ENCODE peak calls at places on chromosomes 13 and 19, in five cellular contexts. B is H1, P is WTC11, X is endothelial cell of umbilical vein, O is K562. U is an unnamed sample.

GRCh38 chr13:94602467-94602866 is 810 bp downstream of the GPR180 start:
- DNase-seq in B (no peak), P (no peak), O (no peak), X (no peak), U (no peak)

GRCh38 chr13:42258747-42259146 is 13.2 kb upstream of the AKAP11 start:
- DNase-seq in X (no peak), B (no peak), P (peak), O (peak), U (no peak)

GRCh38 chr13:29359181-29359580 is 236.3 kb downstream of the SLC7A1 start:
- DNase-seq in O (no peak), P (no peak), X (no peak), B (no peak), U (no peak)

GRCh38 chr13:37263881-37264280 is 158.4 kb upstream of the CSNK1A1L start:
- DNase-seq in B (no peak), X (no peak), P (peak), O (no peak), U (no peak)

GRCh38 chr13:110338441-110339101 is 31.5 kb downstream of the COL4A2 start:
- DNase-seq in P (no peak), X (peak), B (no peak), O (no peak), U (no peak)

GRCh38 chr13:79485014-79485441 is 4.1 kb downstream of the NDFIP2 start:
- DNase-seq in X (no peak), O (no peak), P (no peak), B (no peak), U (peak)

GRCh38 chr19:55579766-55580621 is 654 bp downstream of the ZNF579 start:
- DNase-seq in P (peak), O (peak), B (no peak), X (peak), U (no peak)

GRCh38 chr19:2641332-2641698 is 61.2 kb downstream of the GNG7 start:
- DNase-seq in X (no peak), B (no peak), O (no peak), P (no peak), U (no peak)

GRCh38 chr19:54248016-54248601 is 5.5 kb upstream of the LILRA6 start:
- DNase-seq in P (no peak), O (no peak), X (peak), B (no peak), U (no peak)

GRCh38 chr13:63636231-63636993 is 2220.8 kb upstream of the PCDH20 start:
- DNase-seq in X (peak), P (no peak), O (no peak), B (no peak), U (peak)

GRCh38 chr19:7512400-7512851 is 3.5 kb upstream of the ZNF358 start:
- DNase-seq in P (no peak), X (no peak), O (peak), B (no peak), U (no peak)

GRCh38 chr19:51542699-51543098 is 11.2 kb upstream of the SIGLEC6 start:
- DNase-seq in P (no peak), B (no peak), X (no peak), O (no peak), U (no peak)

GRCh38 chr19:48255376-48256303 is at the start of gene CARD8:
- DNase-seq in P (peak), X (peak), O (peak), B (peak), U (peak)

GRCh38 chr19:48365602-48366001 is 1.4 kb downstream of the SYNGR4 start:
- DNase-seq in P (no peak), B (no peak), X (no peak), O (no peak), U (no peak)

GRCh38 chr19:10981496-10981895 is 20.7 kb downstream of the SMARCA4 start:
- DNase-seq in O (no peak), P (no peak), B (no peak), X (no peak), U (no peak)

GRCh38 chr13:82698941-82699340 is 1183.3 kb downstream of the SLITRK1 start:
- DNase-seq in O (no peak), P (no peak), X (no peak), B (no peak), U (no peak)

GRCh38 chr13:112343591-112343990 is 32.6 kb upstream of the SPACA7 start:
- DNase-seq in X (no peak), P (no peak), B (no peak), O (no peak), U (no peak)

GRCh38 chr13:82758056-82758455 is 1124.2 kb downstream of the SLITRK1 start:
- DNase-seq in O (no peak), X (no peak), B (peak), P (peak), U (no peak)

GRCh38 chr19:32404939-32405430 is 585 bp upstream of the DPY19L3 start:
- DNase-seq in O (no peak), P (peak), B (no peak), X (no peak), U (no peak)

GRCh38 chr13:110503979-110504499 is 57.5 kb downstream of the RAB20 start:
- DNase-seq in X (no peak), O (peak), P (no peak), B (no peak), U (no peak)

GRCh38 chr19:23403024-23403423 is 7.8 kb upstream of the ZNF91 start:
- DNase-seq in P (no peak), B (no peak), O (no peak), X (no peak), U (no peak)

GRCh38 chr19:19661675-19662251 is 1.7 kb downstream of the ATP13A1 start:
- DNase-seq in B (no peak), P (no peak), O (peak), X (no peak), U (no peak)

GRCh38 chr19:48271531-48272151 is 1.8 kb downstream of the ZNF114 start:
- DNase-seq in P (peak), X (peak), O (no peak), B (peak), U (peak)

GRCh38 chr19:31096930-31097329 is 252.3 kb downstream of the TSHZ3 start:
- DNase-seq in O (no peak), B (no peak), P (no peak), X (no peak), U (no peak)
- TF ChIP-seq JUN in O (no peak), B (no peak), P (no peak), X (no peak), U (no peak)

GRCh38 chr19:43332058-43332922 is 21.2 kb upstream of the CD177 start:
- DNase-seq in B (no peak), P (no peak), X (no peak), O (no peak), U (no peak)

DNA sequence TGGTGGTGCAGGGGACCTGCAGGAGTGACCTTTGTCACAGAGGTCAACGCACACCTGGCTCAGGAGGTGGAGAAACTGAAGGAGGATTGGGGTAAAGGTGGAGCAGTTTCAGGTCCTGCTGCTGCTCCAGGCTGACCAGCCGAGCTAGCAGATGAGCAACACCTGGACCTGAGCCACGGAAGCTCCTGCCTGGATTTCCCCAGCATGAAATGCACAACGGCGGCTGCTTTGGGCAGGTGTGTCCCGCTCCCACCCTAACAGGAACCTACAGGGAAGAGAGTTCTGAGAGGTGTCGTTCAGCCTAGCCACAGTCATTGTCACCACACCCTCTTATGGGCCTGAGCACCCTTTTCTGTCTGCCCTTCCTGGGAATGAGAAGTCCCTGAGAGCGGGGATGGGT is 15.7 kb upstream of the CD177 start:
- DNase-seq in X (no peak), P (no peak), O (no peak), B (no peak), U (no peak)
- TF ChIP-seq JUN in X (no peak), P (no peak), O (no peak), B (no peak), U (no peak)

DNA sequence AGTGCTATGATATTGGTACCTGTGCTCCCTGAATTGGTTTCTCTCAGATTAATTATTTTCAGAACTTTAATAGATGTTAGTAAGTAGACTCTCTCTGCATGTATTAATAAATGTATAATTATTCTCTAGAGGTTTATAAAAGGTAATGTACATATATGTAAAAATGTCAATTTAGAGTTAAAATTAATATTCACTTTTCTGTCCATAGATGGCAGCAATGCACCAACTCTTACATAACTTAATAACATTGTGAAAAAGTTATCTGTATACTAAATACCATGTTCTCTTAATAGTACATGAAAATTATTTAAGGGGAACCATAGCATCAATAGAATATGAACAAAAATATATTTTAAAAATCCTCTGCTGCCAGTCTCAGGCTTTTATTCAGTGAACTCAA is 515.0 kb upstream of the KLHL1 start:
- DNase-seq in O (no peak), B (no peak), X (peak), P (no peak), U (no peak)
- TF ChIP-seq JUN in O (no peak), B (no peak), X (no peak), P (no peak), U (no peak)

GRCh38 chr13:60757481-60757880 is 360.5 kb downstream of the TDRD3 start:
- DNase-seq in O (no peak), B (no peak), X (no peak), P (no peak), U (no peak)

GRCh38 chr13:60754691-60755090 is 357.7 kb downstream of the TDRD3 start:
- DNase-seq in B (no peak), P (no peak), X (no peak), O (no peak), U (no peak)

GRCh38 chr13:60754211-60754610 is 357.2 kb downstream of the TDRD3 start:
- DNase-seq in X (no peak), B (no peak), O (no peak), P (no peak), U (no peak)

GRCh38 chr13:60755380-60756163 is 358.6 kb downstream of the TDRD3 start:
- DNase-seq in B (no peak), X (peak), O (no peak), P (peak), U (peak)

GRCh38 chr13:60756306-60756705 is 359.3 kb downstream of the TDRD3 start:
- DNase-seq in X (peak), P (no peak), B (no peak), O (no peak), U (no peak)
- TF ChIP-seq JUN in X (no peak), P (no peak), B (no peak), O (no peak), U (no peak)

GRCh38 chr19:34429553-34429952 is 1.4 kb downstream of the UBA2 start:
- DNase-seq in B (no peak), O (no peak), X (no peak), P (no peak), U (no peak)

GRCh38 chr19:34436716-34437115 is 8.5 kb downstream of the UBA2 start:
- DNase-seq in O (no peak), P (no peak), X (peak), B (no peak), U (no peak)

GRCh38 chr19:34430738-34431625 is 2.8 kb downstream of the UBA2 start:
- DNase-seq in B (no peak), P (peak), X (peak), O (peak), U (peak)

GRCh38 chr19:34431681-34432402 is 3.7 kb downstream of the UBA2 start:
- DNase-seq in B (no peak), X (peak), P (no peak), O (no peak), U (no peak)

GRCh38 chr19:34432797-34433196 is 4.6 kb downstream of the UBA2 start:
- DNase-seq in B (no peak), P (no peak), O (no peak), X (peak), U (no peak)
- TF ChIP-seq JUN in B (no peak), P (no peak), O (no peak), X (no peak), U (no peak)

DNA sequence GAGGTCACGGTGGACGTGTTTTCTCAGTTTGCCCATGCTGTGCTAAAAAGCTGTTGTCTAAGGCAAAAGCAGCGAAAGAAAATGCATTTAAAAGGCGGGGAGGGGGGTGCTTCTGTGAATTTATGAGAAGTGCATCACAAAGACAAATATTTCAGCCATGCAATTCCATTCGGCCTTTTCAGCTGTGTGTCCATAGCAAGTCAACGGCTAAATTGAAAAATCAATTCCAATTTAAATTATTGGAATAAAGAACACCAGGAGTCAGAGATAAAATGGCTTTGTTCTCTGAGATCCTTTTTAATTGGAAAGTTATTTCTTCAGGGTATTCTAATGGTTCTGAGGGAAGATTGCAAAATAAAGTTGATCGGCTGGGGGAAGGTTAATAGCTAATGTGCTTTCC is 647.3 kb downstream of the DACH1 start:
- DNase-seq in O (no peak), B (no peak), P (no peak), X (no peak), U (no peak)
- TF ChIP-seq JUN in O (no peak), B (no peak), P (no peak), X (no peak), U (no peak)

GRCh38 chr13:101516262-101516661 is 63.8 kb downstream of the ITGBL1 start:
- DNase-seq in O (no peak), B (no peak), P (no peak), X (no peak), U (no peak)

GRCh38 chr13:101512650-101513049 is 60.2 kb downstream of the ITGBL1 start:
- DNase-seq in X (no peak), B (no peak), P (no peak), O (no peak), U (no peak)

GRCh38 chr13:101515504-101515903 is 63.0 kb downstream of the ITGBL1 start:
- DNase-seq in O (no peak), B (no peak), P (no peak), X (no peak), U (no peak)

GRCh38 chr13:101514100-101514499 is 61.6 kb downstream of the ITGBL1 start:
- DNase-seq in O (no peak), X (no peak), B (no peak), P (no peak), U (no peak)

DNA sequence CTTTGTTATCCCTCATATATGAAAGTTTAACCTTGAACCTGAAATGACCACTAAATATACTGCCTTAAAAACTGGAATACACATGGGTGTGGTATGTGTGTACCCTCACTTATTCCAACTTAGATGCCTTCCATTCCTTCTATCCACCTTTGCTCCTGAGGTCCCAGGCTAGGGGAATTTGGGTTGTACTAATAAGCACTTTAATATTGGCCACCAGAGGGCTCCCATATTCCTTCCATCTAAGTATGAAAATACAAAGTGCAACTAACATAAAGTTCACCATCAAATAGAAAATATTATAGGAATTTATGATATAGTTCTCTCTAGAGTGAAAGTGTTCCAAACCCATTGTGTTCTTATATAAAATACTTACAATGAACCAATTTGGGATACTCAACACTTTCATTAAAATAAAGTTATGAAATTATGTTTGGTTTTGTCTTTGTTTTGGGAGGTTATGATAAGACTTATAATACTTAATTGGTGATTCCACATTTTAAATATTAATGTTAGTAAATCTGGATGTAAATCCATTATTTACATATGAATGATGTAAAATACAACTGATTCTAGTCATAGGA is 62.3 kb downstream of the ITGBL1 start:
- DNase-seq in X (peak), B (no peak), P (no peak), O (peak), U (peak)
- TF ChIP-seq JUN in X (no peak), B (no peak), P (no peak), O (no peak), U (no peak)

DNA sequence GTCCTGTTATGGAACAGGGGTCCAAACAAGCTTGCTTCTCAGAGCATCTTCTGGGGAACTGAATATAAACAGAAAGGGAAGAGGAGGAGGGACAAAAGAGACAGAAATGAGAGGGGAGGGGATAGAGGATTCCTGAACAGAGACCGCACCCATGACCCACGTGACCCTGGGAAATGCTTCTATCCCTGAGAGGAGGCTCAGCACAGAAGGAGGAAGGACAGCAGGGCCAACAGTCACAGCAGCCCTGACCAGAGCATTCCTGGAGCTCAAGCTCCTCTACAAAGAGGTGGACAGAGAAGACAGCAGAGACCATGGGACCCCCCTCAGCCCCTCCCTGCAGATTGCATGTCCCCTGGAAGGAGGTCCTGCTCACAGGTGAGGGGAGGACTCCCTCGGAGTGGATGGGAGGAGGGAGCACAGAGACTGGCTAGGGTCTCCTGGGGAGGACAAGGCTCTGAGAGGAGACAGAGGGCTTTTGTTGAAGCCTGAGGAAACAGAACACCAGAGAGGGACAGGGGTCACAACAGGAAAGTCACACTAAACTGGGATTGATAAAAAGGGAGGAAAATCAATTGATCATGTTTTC is at the start of gene CEACAM6:
- DNase-seq in P (no peak), B (no peak), X (no peak), O (peak), U (no peak)
- TF ChIP-seq JUN in P (no peak), B (no peak), X (no peak), O (no peak), U (no peak)

GRCh38 chr13:51739403-51740112 is 64.4 kb downstream of the DHRS12 start:
- DNase-seq in P (no peak), O (no peak), B (no peak), X (no peak), U (no peak)
- TF ChIP-seq JUN in P (no peak), O (no peak), B (no peak), X (no peak), U (no peak)

U was measured in A549.